ENCODE peak calls at places on chromosomes 12 and 14, in eight cellular contexts. V, B, S, R, X, I, D and W are unnamed samples.

GRCh38 chr12:50102186-50102585 is 1.6 kb upstream of the GPD1 start:
- DNase-seq in S (no peak), B (no peak), V (no peak), D (no peak), R (no peak), I (no peak), X (no peak), W (no peak)

GRCh38 chr14:100872641-100873071 is 30.9 kb downstream of the RTL1 start:
- DNase-seq in R (no peak), X (no peak), I (no peak), S (peak; percentile 47), D (no peak), V (peak; percentile 41), B (no peak), W (no peak)

GRCh38 chr12:11500222-11500860 is 105.0 kb upstream of the PRB2 start:
- DNase-seq in I (peak; percentile 19), V (peak; percentile 94), D (peak; percentile 65), B (peak; percentile 82), S (peak; percentile 86), X (peak; percentile 56), R (peak; percentile 60), W (peak; percentile 73)

GRCh38 chr12:1184402-1184801 is 193.4 kb downstream of the ERC1 start:
- DNase-seq in V (no peak), I (no peak), S (no peak), X (peak; percentile 13), B (no peak), R (no peak), D (no peak), W (peak; percentile 18)

GRCh38 chr14:94536836-94537235 is 24.4 kb upstream of the SERPINA4 start:
- DNase-seq in I (peak; percentile 71), D (no peak), R (no peak), S (no peak), B (no peak), V (no peak), X (no peak), W (peak; percentile 31)

GRCh38 chr12:25653487-25654175 is 100.5 kb upstream of the LMNTD1 start:
- DNase-seq in R (no peak), B (no peak), X (no peak), V (peak; percentile 69), D (peak; percentile 58), I (no peak), S (no peak), W (no peak)

GRCh38 chr12:9214536-9214935 is 6.3 kb upstream of the PZP start:
- DNase-seq in I (peak; percentile 4), X (no peak), S (no peak), V (no peak), B (no peak), R (no peak), D (no peak), W (no peak)

GRCh38 chr12:89657090-89657489 is 51.5 kb downstream of the ATP2B1 start:
- DNase-seq in R (no peak), V (no peak), S (no peak), X (no peak), B (no peak), I (no peak), D (no peak), W (no peak)

GRCh38 chr12:1318327-1319031 is 275.9 kb downstream of the FBXL14 start:
- DNase-seq in R (no peak), V (peak; percentile 65), B (peak; percentile 20), S (no peak), I (no peak), X (peak; percentile 60), D (no peak), W (peak; percentile 55)

GRCh38 chr12:20183563-20183962 is 184.8 kb upstream of the PDE3A start:
- DNase-seq in B (no peak), I (no peak), V (no peak), X (peak; percentile 51), S (no peak), R (no peak), D (no peak), W (peak; percentile 75)

GRCh38 chr14:103705158-103705523 is 10.1 kb downstream of the XRCC3 start:
- DNase-seq in V (peak; percentile 90), B (no peak), R (no peak), I (no peak), D (peak; percentile 69), X (no peak), S (peak; percentile 89), W (no peak)

GRCh38 chr14:102348376-102348775 is 14.3 kb downstream of the CINP start:
- DNase-seq in D (no peak), I (no peak), X (no peak), B (no peak), S (no peak), V (no peak), R (no peak), W (no peak)

GRCh38 chr12:94707892-94708291 is 57.5 kb upstream of the TMCC3 start:
- DNase-seq in V (peak; percentile 74), S (peak; percentile 75), R (no peak), X (peak; percentile 61), B (peak; percentile 23), D (no peak), I (no peak), W (peak; percentile 78)

GRCh38 chr12:2373307-2373706 is 320.5 kb downstream of the CACNA1C start:
- DNase-seq in I (no peak), D (no peak), R (no peak), X (no peak), S (peak; percentile 52), V (no peak), B (no peak), W (no peak)
- H3K4me3 ChIP-seq in I (no peak overlapping the region), D (no peak overlapping the region), R (no peak overlapping the region), X (no peak overlapping the region), S (no peak overlapping the region), V (no peak overlapping the region), B (no peak overlapping the region), W (no peak overlapping the region)

GRCh38 chr12:77615331-77615730 is 215.4 kb upstream of the NAV3 start:
- DNase-seq in D (no peak), X (peak; percentile 4), V (no peak), R (no peak), S (no peak), B (no peak), I (no peak), W (peak; percentile 17)
- TF ChIP-seq CTCF in D (no peak), X (peak; percentile 30), V (no peak), R (no peak), S (no peak), B (no peak), I (no peak), W (peak; percentile 40)

GRCh38 chr12:46364300-46364696 is 8.3 kb downstream of the SLC38A2 start:
- DNase-seq in I (no peak), X (no peak), V (no peak), D (no peak), S (no peak), R (no peak), B (no peak), W (no peak)
- H3K4me3 ChIP-seq in I (peak overlapping the region; percentile 6), X (peak overlapping the region; percentile 96), V (no peak overlapping the region), D (no peak overlapping the region), S (peak overlapping the region; percentile 98), R (no peak overlapping the region), B (no peak overlapping the region), W (peak overlapping the region; percentile 88)

GRCh38 chr12:5096241-5096880 is 52.7 kb downstream of the KCNA5 start:
- DNase-seq in D (no peak), R (no peak), S (no peak), V (no peak), I (no peak), B (no peak), X (peak; percentile 23), W (peak; percentile 6)
- TF ChIP-seq CTCF in D (no peak), R (peak; percentile 34), S (no peak), V (no peak), I (no peak), B (no peak), X (no peak), W (no peak)

DNA sequence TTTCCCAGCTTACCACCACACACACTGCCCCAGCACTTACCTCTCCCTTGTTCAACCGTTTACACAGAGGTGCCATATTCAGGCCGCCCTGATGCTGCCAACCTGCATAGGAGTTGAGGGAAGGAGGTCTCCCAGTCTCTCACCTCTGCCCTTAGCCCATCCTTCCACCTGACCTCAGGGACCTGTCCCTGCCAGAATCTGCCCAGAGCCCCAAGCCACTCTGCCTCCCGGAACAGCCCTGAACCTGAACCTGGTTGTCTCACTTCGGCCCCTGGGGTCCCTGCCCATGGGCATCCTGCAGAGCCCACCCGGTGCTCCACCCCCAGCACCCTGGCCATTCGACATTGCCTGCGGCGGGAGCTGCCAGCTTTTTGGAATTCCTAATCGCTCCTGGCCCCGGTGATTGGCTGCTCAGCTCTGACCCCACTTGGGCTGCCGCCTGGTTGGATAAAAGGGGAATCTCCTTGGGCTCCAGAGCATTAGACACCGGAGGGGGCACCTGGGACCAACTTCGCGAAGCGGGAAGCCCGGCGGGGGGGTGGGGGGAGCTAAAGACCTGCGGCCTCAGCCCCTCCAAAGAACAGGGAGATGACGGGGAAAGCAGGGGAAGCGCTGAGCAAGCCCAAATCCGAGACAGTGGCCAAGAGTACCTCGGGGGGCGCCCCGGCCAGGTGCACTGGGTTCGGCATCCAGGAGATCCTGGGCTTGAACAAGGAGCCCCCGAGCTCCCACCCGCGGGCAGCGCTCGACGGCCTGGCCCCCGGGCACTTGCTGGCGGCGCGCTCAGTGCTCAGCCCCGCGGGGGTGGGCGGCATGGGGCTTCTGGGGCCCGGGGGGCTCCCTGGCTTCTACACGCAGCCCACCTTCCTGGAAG is at the start of gene VSX2:
- DNase-seq in D (no peak), B (no peak), R (no peak), I (no peak), S (no peak), X (no peak), V (no peak), W (no peak)
- H3K4me3 ChIP-seq in D (no peak within 1 kb of the TSS), B (peak within 1 kb of the TSS; percentile 4), R (peak within 1 kb of the TSS; percentile 1), I (no peak within 1 kb of the TSS), S (peak within 1 kb of the TSS; percentile 29), X (no peak within 1 kb of the TSS), V (peak within 1 kb of the TSS; percentile 17), W (no peak within 1 kb of the TSS)

DNA sequence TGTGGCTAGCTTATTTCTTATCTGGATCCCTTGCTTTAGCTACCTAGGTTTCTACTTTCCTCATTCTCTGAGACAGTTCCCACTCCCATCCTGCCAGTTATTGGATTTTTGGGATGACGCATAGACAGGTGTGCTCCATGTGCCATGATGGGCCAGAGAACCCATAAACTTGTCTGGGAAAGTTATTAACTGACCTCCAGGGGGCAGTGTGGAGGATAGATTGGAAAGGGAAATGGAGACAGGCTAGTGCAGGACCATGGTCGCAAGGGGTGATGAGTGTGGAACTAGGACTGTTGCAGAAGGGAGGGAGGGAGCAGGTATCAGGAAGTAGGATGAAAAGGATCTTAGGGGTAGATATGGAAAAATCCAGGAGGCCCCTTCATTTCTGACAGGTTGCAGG is 80.3 kb downstream of the ESRRB start:
- DNase-seq in B (peak; percentile 41), V (no peak), R (no peak), D (no peak), I (peak; percentile 18), X (peak; percentile 30), S (no peak), W (peak; percentile 34)
- TF ChIP-seq CTCF in B (peak; percentile 30), V (peak; percentile 40), R (peak; percentile 65), D (no peak), I (peak; percentile 58), X (peak; percentile 44), S (peak; percentile 28), W (peak; percentile 49)